ENCODE peak calls at places on chromosomes 2 and 18, in eight cellular contexts. J is dorsolateral prefrontal cortex, U is AG09319, K is foreskin fibroblast, P is choroid plexus epithelial cell, Y is HFFc6, L is NB4, N is nephron progenitor cell. E is an unnamed sample.

GRCh38 chr2:46158661-46159060 is 138.5 kb upstream of the EPAS1 start:
- DNase-seq in Y (no peak), J (no peak), K (no peak), P (no peak), L (no peak), N (no peak), U (no peak), E (no peak)

GRCh38 chr2:46841621-46842020 is 74.0 kb downstream of the MCFD2 start:
- DNase-seq in J (no peak), L (peak; percentile 67), K (no peak), Y (no peak), N (no peak), U (no peak), P (peak; percentile 15), E (no peak)

GRCh38 chr2:69566669-69567068 is 76.9 kb downstream of the AAK1 start:
- DNase-seq in L (no peak), K (no peak), Y (no peak), N (no peak), J (no peak), P (no peak), U (no peak), E (no peak)

GRCh38 chr18:74897971-74898657 is 300.4 kb downstream of the ZNF407 start:
- DNase-seq in K (peak; percentile 78), P (peak; percentile 81), L (no peak), J (no peak), U (no peak), N (no peak), Y (peak; percentile 68), E (no peak)

GRCh38 chr2:109339519-109339991 is 210.6 kb downstream of the SH3RF3 start:
- DNase-seq in K (peak; percentile 88), Y (peak; percentile 63), P (peak; percentile 42), U (no peak), J (no peak), L (no peak), N (no peak), E (no peak)

GRCh38 chr2:231568785-231569435 is 23.8 kb upstream of the TEX44 start:
- DNase-seq in N (no peak), Y (no peak), U (no peak), K (no peak), P (no peak), L (no peak), J (no peak), E (no peak)

GRCh38 chr18:23433360-23433759 is 19.7 kb upstream of the RIOK3 start:
- DNase-seq in P (no peak), K (peak; percentile 28), L (no peak), N (no peak), J (no peak), U (no peak), Y (no peak), E (no peak)

GRCh38 chr2:219545610-219546352 is 2.0 kb downstream of the TMEM198 start:
- DNase-seq in Y (no peak), L (no peak), N (no peak), P (no peak), U (no peak), K (no peak), J (no peak), E (no peak)

GRCh38 chr2:199404841-199405240 is 52.9 kb downstream of the SATB2 start:
- DNase-seq in Y (peak; percentile 56), N (no peak), K (peak; percentile 78), P (peak; percentile 41), U (peak; percentile 5), J (no peak), L (no peak), E (no peak)

GRCh38 chr2:17813015-17813741 is 3.1 kb upstream of the MSGN1 start:
- DNase-seq in L (peak; percentile 34), J (no peak), K (peak; percentile 58), N (no peak), Y (peak; percentile 20), U (no peak), P (peak; percentile 16), E (no peak)

GRCh38 chr2:219082332-219082958 is 21.7 kb upstream of the IHH start:
- DNase-seq in U (no peak), L (no peak), P (no peak), Y (no peak), N (no peak), J (no peak), K (no peak), E (no peak)

GRCh38 chr2:237434916-237435315 is 21.0 kb upstream of the COL6A3 start:
- DNase-seq in Y (peak; percentile 58), U (no peak), J (peak; percentile 80), N (peak; percentile 47), L (peak; percentile 88), K (no peak), P (peak; percentile 71), E (no peak)

GRCh38 chr2:74886811-74887210 is 52.9 kb downstream of the HK2 start:
- DNase-seq in K (no peak), J (no peak), Y (peak; percentile 12), L (no peak), U (no peak), N (no peak), P (no peak), E (no peak)

GRCh38 chr18:70450658-70451253 is 161.9 kb downstream of the SOCS6 start:
- DNase-seq in L (peak; percentile 35), Y (no peak), P (peak; percentile 43), K (peak; percentile 42), J (no peak), N (no peak), U (peak; percentile 4), E (no peak)
- TF ChIP-seq CTCF in L (peak; percentile 14), Y (peak; percentile 84), P (peak; percentile 51), K (peak; percentile 43), J (peak; percentile 45), N (peak; percentile 53), U (peak; percentile 45), E (peak; percentile 66)

GRCh38 chr18:45801396-45802004 is 24.0 kb upstream of the SIGLEC15 start:
- DNase-seq in Y (no peak), U (no peak), N (no peak), L (no peak), P (no peak), K (peak; percentile 45), J (no peak), E (no peak)
- TF ChIP-seq CTCF in Y (peak; percentile 25), U (no peak), N (no peak), L (no peak), P (no peak), K (no peak), J (no peak), E (no peak)

DNA sequence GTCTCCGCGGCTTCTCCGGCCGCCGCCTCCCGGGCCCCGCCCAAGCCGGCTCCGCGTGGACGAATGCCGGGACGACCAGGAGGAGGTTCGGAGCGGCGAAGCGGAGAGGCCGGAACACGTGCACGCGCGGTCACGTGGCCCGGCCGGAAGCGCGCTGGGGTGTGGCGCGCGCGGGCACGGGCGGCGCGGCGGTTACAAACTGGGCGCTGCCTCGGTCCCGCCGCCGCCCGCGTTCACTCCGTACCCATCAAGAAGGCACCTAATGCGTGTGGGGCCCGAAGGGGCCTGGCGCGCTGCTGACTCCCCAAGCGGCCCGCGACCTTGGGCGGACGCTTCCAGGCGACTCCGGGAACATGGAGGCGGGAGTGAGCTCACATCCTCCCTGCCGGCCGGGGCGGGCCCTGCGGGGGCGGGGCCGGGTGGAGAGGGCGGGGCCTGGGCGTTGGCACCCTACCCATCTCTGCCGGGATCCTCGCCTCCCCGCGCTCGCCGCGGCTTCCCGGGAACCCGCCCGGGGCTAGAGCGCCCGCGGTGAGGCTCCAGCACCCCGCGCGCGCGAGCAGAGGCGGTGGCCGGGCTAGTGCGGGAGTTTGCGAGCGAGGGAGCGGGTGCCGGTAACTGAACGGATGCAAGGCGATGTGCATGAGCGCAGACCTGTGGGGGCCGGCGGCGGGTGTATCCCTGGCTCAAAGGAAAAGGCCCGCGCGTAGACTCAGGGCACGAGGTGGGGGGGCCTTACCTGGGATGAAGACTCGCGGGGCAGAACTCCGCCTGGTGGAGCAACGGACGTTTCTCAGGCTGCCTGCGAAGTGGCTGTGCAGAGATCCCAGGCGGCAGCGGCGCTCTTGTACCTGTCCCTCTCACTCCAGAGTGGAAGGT is at the start of gene TMEM185B:
- DNase-seq in P (peak; percentile 81), K (peak; percentile 94), Y (peak; percentile 73), U (peak; percentile 55), N (peak; percentile 93), L (peak; percentile 88), J (peak; percentile 91), E (peak; percentile 89)
- TF ChIP-seq CTCF in P (peak; percentile 54), K (no peak), Y (peak; percentile 52), U (peak; percentile 18), N (peak; percentile 29), L (no peak), J (peak; percentile 10), E (peak; percentile 53)

GRCh38 chr18:12990977-12991838 is at the start of gene CEP192:
- DNase-seq in J (peak; percentile 98), K (peak; percentile 99), Y (peak; percentile 99), L (peak; percentile 99), P (peak; percentile 99), N (peak; percentile 96), U (peak; percentile 95), E (peak; percentile 96)

GRCh38 chr18:12989397-12990127 is 1.6 kb upstream of the CEP192 start:
- DNase-seq in K (peak; percentile 21), J (no peak), N (no peak), P (no peak), U (no peak), Y (no peak), L (peak; percentile 6), E (no peak)

GRCh38 chr18:12991839-12992216 is 666 bp downstream of the CEP192 start:
- DNase-seq in J (no peak), U (no peak), L (no peak), N (no peak), K (no peak), Y (no peak), P (peak; percentile 40), E (no peak)

GRCh38 chr18:12990128-12990485 is 1.1 kb upstream of the CEP192 start:
- DNase-seq in K (no peak), J (no peak), L (peak; percentile 59), P (peak; percentile 3), U (no peak), Y (no peak), N (no peak), E (no peak)

DNA sequence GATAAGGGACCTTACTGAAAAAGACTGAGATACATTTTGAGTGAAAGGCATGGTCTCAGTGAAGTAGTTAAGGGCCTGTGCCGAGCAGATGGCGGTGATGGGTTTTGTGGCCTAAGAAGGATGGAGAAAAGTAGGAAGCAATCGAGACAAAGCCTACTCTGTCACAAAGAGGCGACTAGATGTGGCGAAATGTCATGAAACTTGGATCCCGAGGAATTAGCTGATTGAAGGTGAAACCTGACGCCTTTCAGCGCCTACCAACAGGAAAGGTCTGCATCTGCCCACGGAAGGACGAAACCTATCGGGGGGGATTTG is 543 bp upstream of the CEP192 start:
- DNase-seq in K (no peak), Y (no peak), J (no peak), L (no peak), U (no peak), N (no peak), P (no peak), E (no peak)
- TF ChIP-seq CTCF in K (no peak), Y (no peak), J (no peak), L (no peak), U (no peak), N (no peak), P (no peak), E (no peak)

E was measured in progenitor cell of endocrine pancreas.